ENCODE peak calls at places on chromosome 11, in seven cellular contexts. Z is colonic mucosa, C is neural progenitor cell, B is fibroblast of the aortic adventitia, O is epithelial cell of esophagus, T is fibroblast of pulmonary artery, I is coronary artery. R is an unnamed sample.
A peak's percentile ranks its signal among the peaks of the same experiment; 100 is the strongest.

GRCh38 chr11:116309446-116309845 is 463.3 kb downstream of the BUD13 start:
- DNase-seq in Z (no peak), C (no peak), B (no peak), O (no peak), T (no peak), I (no peak), R (no peak)

GRCh38 chr11:90756617-90757016 is 533.8 kb upstream of the CHORDC1 start:
- DNase-seq in Z (no peak), C (no peak), B (no peak), O (no peak), T (no peak), I (no peak), R (no peak)

GRCh38 chr11:27215471-27216267 is 147.3 kb downstream of the CCDC34 start:
- DNase-seq in Z (peak; percentile 13), C (no peak), B (peak; percentile 25), O (no peak), T (peak; percentile 44), I (no peak), R (no peak)

GRCh38 chr11:46478196-46478595 is 86.6 kb upstream of the CHRM4 start:
- DNase-seq in Z (no peak), C (no peak), B (no peak), O (no peak), T (no peak), I (no peak), R (no peak)

GRCh38 chr11:63536669-63537292 is at the start of gene PLAAT4:
- DNase-seq in Z (peak; percentile 46), C (no peak), B (peak; percentile 79), O (no peak), T (peak; percentile 65), I (peak; percentile 78), R (peak; percentile 88)

GRCh38 chr11:22879615-22880014 is 19.3 kb upstream of the CCDC179 start:
- DNase-seq in Z (no peak), C (no peak), B (peak; percentile 2), O (peak; percentile 29), T (peak; percentile 49), I (no peak), R (peak; percentile 62)

GRCh38 chr11:44509291-44509690 is 56.2 kb upstream of the CD82 start:
- DNase-seq in Z (no peak), C (peak; percentile 76), B (no peak), O (no peak), T (no peak), I (no peak), R (no peak)

GRCh38 chr11:75463106-75463774 is 30.2 kb upstream of the KLHL35 start:
- DNase-seq in Z (no peak), C (no peak), B (no peak), O (no peak), T (peak; percentile 23), I (no peak), R (no peak)

GRCh38 chr11:130762342-130763037 is 153.8 kb downstream of the SNX19 start:
- DNase-seq in Z (no peak), C (no peak), B (no peak), O (peak; percentile 69), T (no peak), I (peak; percentile 59), R (no peak)

GRCh38 chr11:40099391-40100169 is 1359.9 kb downstream of the LRRC4C start:
- DNase-seq in Z (no peak), C (no peak), B (no peak), O (no peak), T (no peak), I (no peak), R (no peak)

GRCh38 chr11:32331098-32331497 is 104.2 kb downstream of the WT1 start:
- DNase-seq in Z (no peak), C (no peak), B (peak; percentile 67), O (no peak), T (peak; percentile 50), I (no peak), R (peak; percentile 22)

GRCh38 chr11:72683782-72684200 is 9.6 kb upstream of the PDE2A start:
- DNase-seq in Z (peak; percentile 69), C (peak; percentile 81), B (peak; percentile 39), O (peak; percentile 47), T (peak; percentile 37), I (no peak), R (peak; percentile 60)

GRCh38 chr11:86184728-86185127 is 59.8 kb upstream of the EED start:
- DNase-seq in Z (no peak), C (no peak), B (no peak), O (no peak), T (no peak), I (no peak), R (no peak)

GRCh38 chr11:126080206-126080941 is 17.7 kb upstream of the CDON start:
- DNase-seq in Z (no peak), C (peak; percentile 19), B (peak; percentile 41), O (peak; percentile 19), T (no peak), I (no peak), R (no peak)

GRCh38 chr11:95134491-95134890 is 44.8 kb downstream of the ENDOD1 start:
- DNase-seq in Z (no peak), C (no peak), B (peak; percentile 55), O (peak; percentile 99), T (peak; percentile 58), I (no peak), R (peak; percentile 64)
- H3K4me3 ChIP-seq in Z (no peak overlapping the region), C (no peak overlapping the region), B (no peak overlapping the region), O (no peak overlapping the region), T (no peak overlapping the region), I (no peak overlapping the region), R (no peak overlapping the region)

GRCh38 chr11:79100093-79100704 is 340.6 kb downstream of the TENM4 start:
- DNase-seq in Z (peak; percentile 37), C (peak; percentile 73), B (peak; percentile 70), O (peak; percentile 69), T (peak; percentile 71), I (peak; percentile 69), R (peak; percentile 80)
- TF ChIP-seq CTCF in Z (peak; percentile 56), C (peak; percentile 78), B (peak; percentile 91), O (peak; percentile 90), T (peak; percentile 93), I (peak; percentile 62), R (peak; percentile 93)

GRCh38 chr11:7251487-7251835 is 243 bp upstream of the SYT9 start:
- DNase-seq in Z (no peak), C (no peak), B (peak; percentile 1), O (no peak), T (no peak), I (no peak), R (no peak)
- H3K4me3 ChIP-seq in Z (peak overlapping the region; percentile 44), C (peak overlapping the region; percentile 70), B (peak overlapping the region; percentile 56), O (peak overlapping the region; percentile 26), T (peak overlapping the region; percentile 41), I (peak overlapping the region; percentile 90), R (peak overlapping the region; percentile 52)

GRCh38 chr11:811446-812245 is 1.9 kb downstream of the RPLP2 start:
- DNase-seq in Z (no peak), C (no peak), B (no peak), O (peak; percentile 50), T (peak; percentile 37), I (no peak), R (peak; percentile 40)
- TF ChIP-seq CTCF in Z (no peak), C (no peak), B (no peak), O (peak; percentile 20), T (no peak), I (no peak), R (peak; percentile 34)

GRCh38 chr11:66719111-66719872 is 9.7 kb downstream of the SPTBN2 start:
- DNase-seq in Z (no peak), C (no peak), B (no peak), O (no peak), T (no peak), I (no peak), R (no peak)
- H3K4me3 ChIP-seq in Z (no peak overlapping the region), C (no peak overlapping the region), B (no peak overlapping the region), O (peak overlapping the region; percentile 76), T (no peak overlapping the region), I (no peak overlapping the region), R (no peak overlapping the region)

GRCh38 chr11:59668188-59668949 is 468 bp downstream of the PATL1 start:
- DNase-seq in Z (peak; percentile 62), C (peak; percentile 94), B (peak; percentile 43), O (peak; percentile 54), T (peak; percentile 39), I (peak; percentile 86), R (peak; percentile 55)
- TF ChIP-seq CTCF in Z (no peak), C (peak; percentile 35), B (peak; percentile 38), O (peak; percentile 20), T (peak; percentile 14), I (no peak), R (peak; percentile 36)